ENCODE peak calls at places on chromosomes 16 and 17, in ten cellular contexts. J is activated CD4-positive, alpha-beta T cell treated with anti-CD3 and anti-CD28 coated beads for 48 hours; T is amniotic stem cell; X is BJ; D is CD8-positive, alpha-beta memory T cell; F is hypothalamus; L is esophagus muscularis mucosa; O is ecto neural progenitor cell; A is left ventricle myocardium superior; E is astrocyte. H is an unnamed sample.

GRCh38 chr17:43175213-43176118 is 4.5 kb downstream of the NBR1 start:
- DNase-seq in L (no peak), J (no peak), O (no peak), A (no peak), X (peak), F (no peak), E (peak), T (peak), D (no peak), H (no peak)

GRCh38 chr16:4606354-4606753 is 8.3 kb downstream of the UBALD1 start:
- DNase-seq in X (no peak), L (no peak), J (no peak), F (no peak), E (no peak), T (no peak), A (no peak), D (no peak), O (no peak), H (no peak)

GRCh38 chr16:83004868-83005652 is 378.3 kb downstream of the CDH13 start:
- DNase-seq in O (no peak), X (no peak), F (no peak), E (no peak), D (no peak), A (no peak), L (no peak), T (no peak), J (no peak), H (no peak)

GRCh38 chr16:30030841-30031413 is at the start of gene TLCD3B:
- DNase-seq in X (no peak), L (no peak), O (peak), T (no peak), J (no peak), D (no peak), A (no peak), F (peak), E (no peak), H (no peak)

GRCh38 chr16:59179446-59180082 is 445.4 kb upstream of the GOT2 start:
- DNase-seq in D (no peak), A (no peak), O (no peak), T (no peak), J (no peak), F (no peak), E (no peak), X (no peak), L (no peak), H (no peak)

GRCh38 chr16:71709231-71709781 is 15.2 kb downstream of the PHLPP2 start:
- DNase-seq in L (no peak), X (no peak), J (no peak), E (peak), O (no peak), T (no peak), D (no peak), F (no peak), A (no peak), H (no peak)

GRCh38 chr16:59593256-59593655 is 859.1 kb upstream of the GOT2 start:
- DNase-seq in D (no peak), A (no peak), J (no peak), L (no peak), X (peak), O (no peak), F (no peak), E (peak), T (peak), H (peak)

GRCh38 chr16:77195411-77195810 is 3.8 kb upstream of the SYCE1L start:
- DNase-seq in E (no peak), T (no peak), O (no peak), L (no peak), J (no peak), D (no peak), X (no peak), A (no peak), F (no peak), H (no peak)

GRCh38 chr17:79220715-79221291 is 146.2 kb downstream of the ENGASE start:
- DNase-seq in E (no peak), F (no peak), D (no peak), A (no peak), L (no peak), T (no peak), O (peak), J (peak), X (no peak), H (no peak)

GRCh38 chr17:77476920-77477805 is 336.4 kb downstream of the SEC14L1 start:
- DNase-seq in E (peak), O (no peak), F (no peak), X (peak), L (no peak), J (peak), A (peak), D (no peak), T (peak), H (peak)

GRCh38 chr17:66747561-66748275 is 87.2 kb upstream of the CACNG5 start:
- DNase-seq in A (no peak), T (no peak), J (no peak), E (peak), X (no peak), O (no peak), D (no peak), F (no peak), L (no peak), H (no peak)

GRCh38 chr16:1337486-1337885 is 4.0 kb downstream of the BAIAP3 start:
- DNase-seq in F (no peak), E (no peak), T (no peak), X (no peak), J (no peak), O (no peak), A (no peak), D (no peak), L (no peak), H (no peak)

H was measured in epithelial cell of prostate.